ENCODE peak calls at places on chromosomes 12 and 14, in four cellular contexts. B is A549, T is HepG2, Q is GM12878. V is an unnamed sample.
A peak's percentile ranks its signal among the peaks of the same experiment; 100 is the strongest.

GRCh38 chr12:110338754-110339153 is 57.7 kb downstream of the ATP2A2 start:
- DNase-seq in B (peak; percentile 49), T (no peak), Q (no peak), V (peak; percentile 32)

GRCh38 chr14:90642239-90642717 is 174.0 kb downstream of the TTC7B start:
- DNase-seq in B (no peak), T (peak; percentile 76), Q (no peak), V (no peak)

GRCh38 chr14:22976620-22977433 is 5.5 kb downstream of the AJUBA start:
- DNase-seq in B (peak; percentile 31), T (peak; percentile 99), Q (no peak), V (no peak)

GRCh38 chr12:24404086-24404815 is 454.8 kb upstream of the SOX5 start:
- DNase-seq in B (no peak), T (peak; percentile 2), Q (no peak), V (no peak)

GRCh38 chr12:28855761-28856160 is 293.3 kb upstream of the FAR2 start:
- DNase-seq in B (no peak), T (no peak), Q (no peak), V (no peak)

GRCh38 chr14:87467578-87467977 is 525.4 kb downstream of the GALC start:
- DNase-seq in B (no peak), T (no peak), Q (no peak), V (no peak)

GRCh38 chr12:121326996-121327674 is 25.1 kb downstream of the ANAPC5 start:
- DNase-seq in B (no peak), T (no peak), Q (no peak), V (peak; percentile 79)

GRCh38 chr12:64175254-64175945 is 46.7 kb downstream of the KICS2 start:
- DNase-seq in B (no peak), T (no peak), Q (no peak), V (no peak)

GRCh38 chr12:118773956-118774723 is 207.2 kb upstream of the SRRM4 start:
- DNase-seq in B (no peak), T (no peak), Q (no peak), V (peak; percentile 81)

GRCh38 chr12:27462151-27462694 is 15.7 kb downstream of the SMCO2 start:
- DNase-seq in B (no peak), T (no peak), Q (no peak), V (no peak)

GRCh38 chr12:22792198-22792597 is 167.2 kb downstream of the ETNK1 start:
- DNase-seq in B (no peak), T (no peak), Q (no peak), V (peak; percentile 4)

GRCh38 chr12:126271138-126271537 is 1205.9 kb downstream of the AACS start:
- DNase-seq in B (no peak), T (no peak), Q (no peak), V (peak; percentile 2)

GRCh38 chr12:120999191-121000120 is 16.8 kb downstream of the C12orf43 start:
- DNase-seq in B (no peak), T (no peak), Q (no peak), V (peak; percentile 50)

GRCh38 chr14:23378612-23379220 is 1.9 kb downstream of the CMTM5 start:
- DNase-seq in B (no peak), T (no peak), Q (no peak), V (no peak)

GRCh38 chr14:99479903-99480855 is 480 bp downstream of the SETD3 start:
- DNase-seq in B (peak; percentile 72), T (peak; percentile 16), Q (no peak), V (peak; percentile 61)

GRCh38 chr12:47782372-47782770 is 9.3 kb downstream of the SLC48A1 start:
- DNase-seq in B (no peak), T (no peak), Q (no peak), V (no peak)

GRCh38 chr12:105235299-105235746 is 651 bp downstream of the APPL2 start:
- DNase-seq in B (peak; percentile 13), T (no peak), Q (no peak), V (peak; percentile 25)

GRCh38 chr12:40597133-40597532 is 95.1 kb upstream of the CNTN1 start:
- DNase-seq in B (no peak), T (no peak), Q (no peak), V (no peak)

GRCh38 chr14:35261774-35262173 is 30.4 kb upstream of the PSMA6 start:
- DNase-seq in B (no peak), T (no peak), Q (no peak), V (no peak)

GRCh38 chr12:78494911-78495310 is 369.7 kb upstream of the SYT1 start:
- DNase-seq in B (no peak), T (no peak), Q (no peak), V (no peak)

GRCh38 chr12:90333939-90334338 is 621.0 kb downstream of the CCER1 start:
- DNase-seq in B (no peak), T (no peak), Q (no peak), V (no peak)

GRCh38 chr14:104399432-104400155 is 180.0 kb upstream of the C14orf180 start:
- DNase-seq in B (no peak), T (no peak), Q (no peak), V (peak; percentile 84)

GRCh38 chr12:107318804-107319535 is 225.6 kb upstream of the CRY1 start:
- DNase-seq in B (no peak), T (no peak), Q (no peak), V (peak; percentile 65)

GRCh38 chr14:98606041-98606640 is 665.9 kb downstream of the BCL11B start:
- DNase-seq in B (no peak), T (no peak), Q (no peak), V (no peak)

GRCh38 chr14:101469382-101470251 is 91.7 kb upstream of the DIO3 start:
- DNase-seq in B (no peak), T (no peak), Q (no peak), V (no peak)

GRCh38 chr14:77106666-77107065 is 8.6 kb downstream of the CIPC start:
- DNase-seq in B (no peak), T (no peak), Q (no peak), V (no peak)

GRCh38 chr12:117100251-117100650 is 1.0 kb upstream of the TESC start:
- DNase-seq in B (peak; percentile 73), T (no peak), Q (no peak), V (peak; percentile 71)

GRCh38 chr12:879641-880040 is 69.9 kb downstream of the RAD52 start:
- DNase-seq in B (no peak), T (no peak), Q (no peak), V (no peak)

GRCh38 chr14:71751264-71751663 is 181.0 kb upstream of the RGS6 start:
- DNase-seq in B (no peak), T (no peak), Q (no peak), V (no peak)

GRCh38 chr12:108146035-108146893 is 17.2 kb downstream of the WSCD2 start:
- DNase-seq in B (no peak), T (no peak), Q (no peak), V (peak; percentile 65)

GRCh38 chr12:94266796-94267529 is 118.6 kb downstream of the PLXNC1 start:
- DNase-seq in B (no peak), T (no peak), Q (no peak), V (no peak)

GRCh38 chr12:12008931-12009611 is 61.7 kb upstream of the BCL2L14 start:
- DNase-seq in B (no peak), T (no peak), Q (peak; percentile 86), V (no peak)
- TF ChIP-seq PBX3 in B (no peak), T (no peak), Q (no peak), V (no peak)

GRCh38 chr12:66688836-66689439 is 10.1 kb upstream of the GRIP1 start:
- DNase-seq in B (peak; percentile 35), T (peak; percentile 65), Q (no peak), V (peak; percentile 4)
- TF ChIP-seq RFX5 in B (no peak), T (no peak), Q (no peak), V (no peak)

GRCh38 chr12:113162102-113163029 is 12.8 kb downstream of the CFAP73 start:
- DNase-seq in B (no peak), T (no peak), Q (no peak), V (peak; percentile 79)

GRCh38 chr12:113164014-113164413 is 14.5 kb downstream of the CFAP73 start:
- DNase-seq in B (no peak), T (no peak), Q (no peak), V (no peak)

GRCh38 chr12:113159937-113160336 is 10.4 kb downstream of the CFAP73 start:
- DNase-seq in B (no peak), T (no peak), Q (no peak), V (no peak)

GRCh38 chr12:113163030-113163360 is 13.5 kb downstream of the CFAP73 start:
- DNase-seq in B (no peak), T (no peak), Q (no peak), V (no peak)

GRCh38 chr12:113161415-113162016 is 12.0 kb downstream of the CFAP73 start:
- DNase-seq in B (peak; percentile 48), T (no peak), Q (no peak), V (peak; percentile 95)
- TF ChIP-seq PBX3 in B (no peak), T (no peak), Q (no peak), V (no peak)

DNA sequence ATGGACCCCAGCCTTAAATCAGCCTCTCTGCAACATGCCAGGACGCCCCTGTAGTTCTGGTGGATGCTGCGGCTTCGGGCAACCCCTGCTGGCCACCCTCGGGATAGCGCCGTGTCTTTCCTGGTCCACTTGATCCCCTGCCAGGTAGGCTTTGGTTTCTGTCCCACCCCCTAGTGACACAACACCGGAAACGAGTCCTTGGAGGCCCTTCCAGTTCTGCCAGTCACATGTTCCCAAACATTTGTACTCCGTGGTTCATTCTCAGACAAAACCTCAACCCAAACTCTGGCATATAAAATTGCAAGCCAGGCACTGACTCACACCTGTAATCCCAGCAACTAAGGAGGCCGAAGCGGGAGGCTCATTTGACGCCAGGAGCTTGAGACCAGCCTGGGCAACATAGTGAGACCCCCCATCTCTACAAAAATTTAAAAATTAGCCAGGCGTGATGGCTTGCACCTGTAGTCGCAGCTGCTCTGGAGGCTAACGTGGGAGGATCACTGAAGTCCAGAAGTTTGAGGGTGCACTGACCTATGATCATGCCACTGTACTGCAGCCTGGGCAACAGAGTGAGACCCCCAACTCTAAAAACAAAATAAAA is 37.0 kb downstream of the RASAL1 start:
- DNase-seq in B (peak; percentile 95), T (peak; percentile 79), Q (no peak), V (peak; percentile 92)
- TF ChIP-seq RFX5 in B (no peak), T (no peak), Q (no peak), V (no peak)

GRCh38 chr12:5620896-5621295 is 189.0 kb downstream of the NTF3 start:
- DNase-seq in B (no peak), T (no peak), Q (no peak), V (no peak)
- TF ChIP-seq PBX3 in B (no peak), T (no peak), Q (no peak), V (no peak)

GRCh38 chr12:11813422-11813813 is 163.9 kb downstream of the ETV6 start:
- DNase-seq in B (no peak), T (no peak), Q (no peak), V (no peak)
- TF ChIP-seq RFX5 in B (no peak), T (no peak), Q (no peak), V (no peak)

GRCh38 chr12:101243074-101243473 is 33.0 kb upstream of the SLC5A8 start:
- DNase-seq in B (no peak), T (no peak), Q (no peak), V (no peak)
- TF ChIP-seq PBX3 in B (no peak), T (no peak), Q (no peak), V (no peak)

DNA sequence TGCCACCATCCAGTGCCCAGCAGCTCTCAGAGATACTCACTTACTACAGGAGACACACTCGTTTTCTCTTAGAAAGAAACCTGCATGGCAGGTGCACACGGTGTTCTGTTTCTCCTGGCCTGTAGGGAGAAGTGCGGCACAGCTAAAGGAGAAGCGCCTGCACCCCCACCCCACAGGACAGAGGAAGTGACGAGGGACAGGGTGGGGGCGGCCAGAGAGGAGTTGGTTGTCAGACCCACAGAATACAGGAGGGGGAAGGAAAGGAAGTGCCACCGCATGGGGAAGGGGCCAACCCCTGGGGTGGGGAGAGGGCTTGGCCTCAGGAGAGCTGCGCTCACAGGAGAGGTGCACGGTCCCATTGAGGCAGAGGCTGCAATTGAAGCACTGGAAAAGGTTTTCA is 8.8 kb downstream of the TNFRSF1A start:
- DNase-seq in B (no peak), T (no peak), Q (no peak), V (no peak)
- TF ChIP-seq RFX5 in B (no peak), T (no peak), Q (no peak), V (no peak)

GRCh38 chr12:52788111-52788875 is 7.6 kb downstream of the KRT3 start:
- DNase-seq in B (no peak), T (no peak), Q (no peak), V (no peak)
- TF ChIP-seq PBX3 in B (no peak), T (no peak), Q (no peak), V (no peak)

V was measured in SK-N-SH.